ENCODE peak calls at places on chromosomes 2 and 18, in eight cellular contexts. Q is astrocyte; Y is MCF 10A; S is AG09319; J is activated CD8-positive, alpha-beta T cell treated with anti-CD3 and anti-CD28 coated beads for 36 hours; C is A549; V is heart right ventricle; H is cardiac muscle cell. L is an unnamed sample.

GRCh38 chr2:171595896-171596295 is 73.6 kb downstream of the CYBRD1 start:
- DNase-seq in C (peak), Y (peak), S (peak), H (peak), J (no peak), Q (peak), V (no peak), L (no peak)

GRCh38 chr2:116952254-116952653 is 862.2 kb upstream of the DDX18 start:
- DNase-seq in J (no peak), Y (peak), S (no peak), H (no peak), V (no peak), Q (no peak), C (no peak), L (peak)

GRCh38 chr2:108194409-108195132 is 45.2 kb upstream of the SULT1C3 start:
- DNase-seq in S (no peak), Y (no peak), C (peak), J (no peak), H (peak), V (no peak), Q (no peak), L (no peak)

GRCh38 chr18:25075793-25076192 is 276.2 kb downstream of the ZNF521 start:
- DNase-seq in Y (no peak), C (no peak), Q (peak), V (no peak), H (no peak), S (no peak), J (no peak), L (no peak)

GRCh38 chr18:58272779-58273500 is 228.9 kb downstream of the NEDD4L start:
- DNase-seq in S (no peak), Q (no peak), V (no peak), H (no peak), J (no peak), Y (no peak), C (no peak), L (no peak)

GRCh38 chr2:2158176-2158826 is 172.8 kb downstream of the MYT1L start:
- DNase-seq in H (no peak), Y (no peak), Q (no peak), S (no peak), C (no peak), J (no peak), V (no peak), L (no peak)

GRCh38 chr2:18378020-18378653 is 182.3 kb downstream of the RDH14 start:
- DNase-seq in C (peak), S (no peak), J (peak), V (peak), Q (no peak), H (peak), Y (peak), L (peak)

GRCh38 chr2:100246163-100247145 is 75.8 kb downstream of the LONRF2 start:
- DNase-seq in J (peak), V (no peak), H (no peak), S (no peak), C (peak), Q (no peak), Y (peak), L (peak)

DNA sequence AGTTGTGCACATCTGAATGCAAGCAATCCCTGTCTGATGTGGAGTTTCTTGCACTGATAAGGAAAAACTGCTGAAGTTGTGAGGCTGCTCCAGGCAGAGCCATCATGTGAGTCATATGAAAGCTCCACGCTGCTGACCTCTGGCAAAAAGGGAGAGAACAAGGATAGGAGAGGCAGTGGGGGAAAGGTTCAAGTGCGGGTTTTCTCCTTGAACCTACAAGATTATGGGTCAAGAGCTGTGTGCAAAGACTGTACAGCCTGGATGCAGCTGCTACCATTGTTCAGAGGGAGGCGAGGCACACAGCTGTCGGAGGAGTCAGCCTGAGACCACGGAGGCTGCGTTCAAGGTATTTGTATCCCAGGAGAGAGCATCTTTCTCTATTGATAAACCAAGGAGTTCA is at the start of gene CDK15:
- DNase-seq in Y (no peak), S (no peak), Q (peak), H (peak), C (no peak), J (no peak), V (peak), L (no peak)
- TF ChIP-seq CTCF in Y (no peak), S (no peak), Q (no peak), H (no peak), C (no peak), J (no peak), V (no peak), L (no peak)

GRCh38 chr2:120437604-120438000 is 91.7 kb downstream of the INHBB start:
- DNase-seq in Q (no peak), C (no peak), S (no peak), Y (no peak), J (no peak), H (no peak), V (no peak), L (no peak)

GRCh38 chr2:120438301-120439066 is 92.5 kb downstream of the INHBB start:
- DNase-seq in J (no peak), V (no peak), H (no peak), S (no peak), Q (no peak), Y (no peak), C (no peak), L (no peak)

GRCh38 chr2:120435671-120436459 is 89.9 kb downstream of the INHBB start:
- DNase-seq in C (no peak), S (no peak), J (no peak), Q (no peak), V (no peak), H (no peak), Y (no peak), L (no peak)

GRCh38 chr2:120436460-120436739 is 90.5 kb downstream of the INHBB start:
- DNase-seq in V (no peak), Y (no peak), Q (no peak), C (no peak), S (no peak), H (no peak), J (no peak), L (no peak)

GRCh38 chr2:120436885-120437603 is 91.1 kb downstream of the INHBB start:
- DNase-seq in C (peak), Q (no peak), V (no peak), J (peak), S (no peak), Y (peak), H (peak), L (peak)
- TF ChIP-seq CTCF in C (peak), Q (peak), V (peak), J (peak), S (peak), Y (peak), H (peak), L (peak)

DNA sequence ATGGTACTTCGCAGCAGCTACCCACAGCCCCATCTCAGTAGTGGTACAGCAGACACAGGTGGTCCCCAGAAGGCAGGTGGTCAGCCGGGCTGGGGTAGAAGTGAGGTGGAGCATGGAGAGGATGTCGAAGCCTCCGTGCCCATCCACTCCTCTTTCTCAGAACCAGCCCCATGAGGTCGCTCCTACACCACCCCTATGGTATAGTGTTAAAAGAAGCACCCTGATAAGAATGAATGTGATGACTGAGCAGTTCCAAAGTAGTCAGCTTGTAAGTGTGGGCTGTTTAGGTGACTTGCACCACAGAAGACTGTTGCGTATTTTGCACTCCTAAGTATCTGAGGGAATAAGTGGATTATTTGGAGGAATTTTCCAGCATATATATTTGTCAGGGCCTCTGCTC is 111.3 kb downstream of the WDSUB1 start:
- DNase-seq in Y (no peak), H (no peak), V (no peak), Q (no peak), J (no peak), C (no peak), S (no peak), L (no peak)
- TF ChIP-seq CTCF in Y (no peak), H (no peak), V (peak), Q (no peak), J (no peak), C (no peak), S (no peak), L (no peak)

DNA sequence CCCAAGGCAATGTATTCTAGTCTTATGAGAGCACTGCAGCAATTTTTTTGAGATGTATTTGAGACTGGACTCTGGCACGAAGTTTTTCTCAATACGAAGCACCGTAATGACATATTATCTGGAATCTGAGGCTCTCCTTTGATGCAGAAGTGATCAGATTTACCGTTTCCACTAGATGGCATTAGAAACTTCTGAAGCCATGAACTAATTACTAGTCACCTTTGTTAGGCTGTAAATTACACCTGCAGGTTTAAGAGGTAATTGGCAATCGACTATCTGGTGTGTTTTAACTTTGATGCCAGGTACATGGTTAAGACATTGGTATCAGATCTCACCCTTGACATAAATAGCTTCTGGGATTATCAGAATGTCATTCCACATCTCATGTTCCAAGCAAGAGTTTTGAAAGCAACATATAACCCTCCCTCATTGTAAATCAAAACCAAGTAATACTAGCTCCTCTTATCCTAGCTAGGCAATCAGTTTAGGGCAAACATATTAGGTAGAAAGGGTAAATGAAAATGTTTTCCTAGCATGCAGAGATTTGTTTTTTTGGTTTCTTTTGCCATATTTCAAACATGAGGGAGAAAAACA is 254.6 kb upstream of the SPRED2 start:
- DNase-seq in Q (no peak), H (no peak), S (no peak), C (no peak), J (no peak), Y (peak), V (no peak), L (no peak)
- TF ChIP-seq CTCF in Q (no peak), H (no peak), S (no peak), C (peak), J (no peak), Y (peak), V (no peak), L (no peak)

DNA sequence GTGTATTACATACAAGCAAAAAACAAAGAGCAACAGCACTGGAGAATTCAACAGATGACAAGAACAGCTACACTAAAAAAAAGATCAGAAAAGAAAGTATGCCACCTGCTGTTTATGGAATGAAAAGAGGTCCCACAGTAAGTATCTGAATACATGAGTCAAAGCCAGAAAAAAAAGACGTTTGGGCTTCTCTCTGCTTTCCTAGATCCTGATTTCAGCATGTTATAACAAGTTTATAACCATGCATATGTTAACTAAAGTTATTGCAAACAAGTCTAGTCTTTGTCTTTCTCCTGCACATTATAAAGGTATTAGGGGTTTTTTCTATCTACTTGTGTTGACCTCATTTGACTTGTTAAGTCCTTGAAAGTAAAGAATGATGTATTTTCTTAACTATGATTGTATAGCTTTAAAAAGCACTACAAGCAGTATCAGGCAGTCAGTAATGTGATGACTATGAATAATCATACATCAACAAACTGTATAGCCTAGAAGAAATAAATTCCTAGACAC is 108.5 kb upstream of the COL5A2 start:
- DNase-seq in Y (peak), Q (peak), V (no peak), S (peak), J (no peak), H (peak), C (peak), L (peak)
- TF ChIP-seq CTCF in Y (peak), Q (peak), V (peak), S (peak), J (peak), H (peak), C (peak), L (no peak)

GRCh38 chr2:190698895-190699294 is 50.0 kb downstream of the NAB1 start:
- DNase-seq in S (no peak), C (peak), V (no peak), H (peak), Y (no peak), J (no peak), Q (no peak), L (peak)
- TF ChIP-seq CTCF in S (peak), C (no peak), V (peak), H (peak), Y (no peak), J (no peak), Q (peak), L (peak)